ENCODE peak calls at places on chromosomes 2 and 18, in nine cellular contexts. S is colonic mucosa, Q is testis, X is stomach, J is esophagus squamous epithelium, E is adrenal gland, N is body of pancreas, I is BE2C, R is IMR-90. Z is an unnamed sample. For H3K4me1, the result is how much of the 10 kb centered on the place peaks cover.

GRCh38 chr2:75560022-75560767 is 544 bp downstream of the EVA1A start:
- DNase-seq in S (no peak), Q (peak), X (no peak), J (no peak), E (no peak), N (peak), I (no peak), R (peak), Z (no peak)

GRCh38 chr2:20400787-20401494 is 45.9 kb upstream of the RHOB start:
- DNase-seq in S (no peak), Q (no peak), X (no peak), J (no peak), E (no peak), N (no peak), I (no peak), R (peak), Z (no peak)

GRCh38 chr2:178241852-178242551 is 47.7 kb downstream of the OSBPL6 start:
- DNase-seq in S (peak), Q (peak), X (peak), J (no peak), E (peak), N (peak), I (peak), R (peak), Z (no peak)

GRCh38 chr2:78264130-78264529 is 742.0 kb upstream of the LRRTM4 start:
- DNase-seq in S (no peak), Q (no peak), X (no peak), J (no peak), E (no peak), N (no peak), I (no peak), R (no peak), Z (no peak)

GRCh38 chr2:64862623-64863022 is 126.6 kb upstream of the SLC1A4 start:
- DNase-seq in S (no peak), Q (no peak), X (no peak), J (no peak), E (no peak), N (no peak), I (no peak), R (no peak), Z (no peak)

GRCh38 chr2:24874025-24874424 is 46.0 kb downstream of the ADCY3 start:
- DNase-seq in S (no peak), Q (no peak), X (no peak), J (no peak), E (no peak), N (no peak), I (no peak), R (no peak), Z (no peak)

GRCh38 chr2:165273176-165273575 is 34.0 kb downstream of the SCN2A start:
- DNase-seq in S (no peak), Q (no peak), X (no peak), J (no peak), E (no peak), N (no peak), I (no peak), R (no peak), Z (no peak)

GRCh38 chr2:129428086-129428660 is 551.3 kb upstream of the RAB6C start:
- DNase-seq in S (no peak), Q (no peak), X (no peak), J (no peak), E (no peak), N (no peak), I (no peak), R (no peak), Z (no peak)

GRCh38 chr2:181447040-181447439 is 10.1 kb upstream of the ITGA4 start:
- DNase-seq in S (no peak), Q (no peak), X (no peak), J (no peak), E (no peak), N (no peak), I (no peak), R (no peak), Z (no peak)

GRCh38 chr2:99504844-99505584 is 15.2 kb upstream of the REV1 start:
- DNase-seq in S (no peak), Q (no peak), X (no peak), J (no peak), E (no peak), N (no peak), I (no peak), R (no peak), Z (no peak)

GRCh38 chr18:3397786-3398185 is 52.2 kb upstream of the TGIF1 start:
- DNase-seq in S (no peak), Q (no peak), X (no peak), J (no peak), E (no peak), N (no peak), I (no peak), R (no peak), Z (no peak)

GRCh38 chr2:203396667-203397066 is 68.5 kb downstream of the ABI2 start:
- DNase-seq in S (no peak), Q (no peak), X (no peak), J (no peak), E (no peak), N (no peak), I (peak), R (no peak), Z (no peak)

GRCh38 chr2:159010340-159010739 is 41.9 kb downstream of the TANC1 start:
- DNase-seq in S (no peak), Q (no peak), X (no peak), J (no peak), E (no peak), N (no peak), I (peak), R (peak), Z (no peak)

GRCh38 chr2:99900589-99900988 is 241.8 kb downstream of the AFF3 start:
- DNase-seq in S (no peak), Q (no peak), X (no peak), J (no peak), E (no peak), N (peak), I (no peak), R (no peak), Z (no peak)

GRCh38 chr2:190382851-190383250 is 25.3 kb upstream of the MFSD6 start:
- DNase-seq in S (peak), Q (peak), X (no peak), J (no peak), E (peak), N (peak), I (no peak), R (peak), Z (peak)

GRCh38 chr2:126687086-126687485 is 31.1 kb downstream of the GYPC start:
- DNase-seq in S (no peak), Q (no peak), X (no peak), J (no peak), E (no peak), N (no peak), I (no peak), R (peak), Z (no peak)

GRCh38 chr2:55268288-55268906 is 634 bp downstream of the MTIF2 start:
- DNase-seq in S (no peak), Q (no peak), X (no peak), J (no peak), E (no peak), N (no peak), I (no peak), R (no peak), Z (no peak)

GRCh38 chr2:19434413-19434812 is 76.0 kb upstream of the OSR1 start:
- DNase-seq in S (no peak), Q (no peak), X (no peak), J (no peak), E (no peak), N (no peak), I (no peak), R (no peak), Z (no peak)

GRCh38 chr18:9823805-9824473 is 61.8 kb upstream of the TXNDC2 start:
- DNase-seq in S (peak), Q (no peak), X (no peak), J (no peak), E (peak), N (no peak), I (no peak), R (peak), Z (no peak)

GRCh38 chr2:85605406-85606115 is 3.1 kb upstream of the TMEM150A start:
- DNase-seq in S (no peak), Q (no peak), X (no peak), J (no peak), E (no peak), N (no peak), I (no peak), R (peak), Z (no peak)

GRCh38 chr2:26039603-26040367 is 5.9 kb downstream of the RAB10 start:
- DNase-seq in S (no peak), Q (no peak), X (no peak), J (no peak), E (no peak), N (no peak), I (no peak), R (no peak), Z (no peak)

GRCh38 chr2:240232961-240233890 is 92.8 kb upstream of the OTOS start:
- DNase-seq in S (peak), Q (peak), X (peak), J (peak), E (peak), N (peak), I (peak), R (peak), Z (peak)

GRCh38 chr2:229180658-229181057 is 90.4 kb downstream of the PID1 start:
- DNase-seq in S (no peak), Q (no peak), X (no peak), J (no peak), E (no peak), N (no peak), I (no peak), R (no peak), Z (no peak)

GRCh38 chr2:127651381-127651809 is 5.4 kb downstream of the GPR17 start:
- DNase-seq in S (no peak), Q (no peak), X (no peak), J (no peak), E (no peak), N (no peak), I (no peak), R (no peak), Z (no peak)

GRCh38 chr2:85921659-85922058 is 32.9 kb upstream of the ST3GAL5 start:
- DNase-seq in S (no peak), Q (no peak), X (no peak), J (no peak), E (no peak), N (no peak), I (no peak), R (no peak), Z (no peak)

DNA sequence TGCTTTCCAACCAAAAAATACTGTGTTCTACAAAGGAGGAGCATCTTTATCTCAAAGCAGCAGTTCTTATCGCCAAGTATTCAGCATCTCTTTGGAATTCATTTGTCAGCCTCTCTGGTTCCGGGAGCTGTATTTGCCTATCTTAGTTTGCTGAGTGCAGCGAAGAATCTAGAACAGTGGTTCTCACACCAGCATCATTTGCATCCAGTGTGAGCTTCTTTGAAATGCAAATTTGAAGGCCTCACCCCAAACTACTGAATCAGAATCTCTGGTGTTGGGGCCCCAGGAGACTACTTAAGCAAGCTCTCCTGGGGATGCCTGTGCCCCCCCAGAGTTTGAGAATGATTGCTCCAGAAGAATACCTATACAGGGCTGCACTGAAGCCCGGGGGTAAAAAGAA is 1.5 kb upstream of the PTPN2 start:
- DNase-seq in S (no peak), Q (no peak), X (no peak), J (no peak), E (no peak), N (no peak), I (no peak), R (no peak), Z (no peak)
- H3K4me3 ChIP-seq in S (no peak), Q (no peak), X (no peak), J (no peak), E (no peak), N (no peak), I (no peak), R (no peak), Z (no peak)

GRCh38 chr2:194452504-194452903 is 1204.5 kb upstream of the SLC39A10 start:
- DNase-seq in S (no peak), Q (no peak), X (no peak), J (no peak), E (no peak), N (no peak), I (no peak), R (no peak), Z (no peak)
- TF ChIP-seq CTCF in S (no peak), Q (no peak), X (no peak), J (no peak), E (no peak), N (no peak), I (no peak), R (no peak), Z (no peak)

GRCh38 chr18:47872426-47872825 is 58.0 kb downstream of the SMAD2 start:
- DNase-seq in S (no peak), Q (no peak), X (no peak), J (no peak), E (no peak), N (no peak), I (no peak), R (no peak), Z (no peak)

GRCh38 chr18:47873625-47874024 is 56.8 kb downstream of the SMAD2 start:
- DNase-seq in S (no peak), Q (no peak), X (no peak), J (no peak), E (no peak), N (no peak), I (no peak), R (no peak), Z (no peak)

GRCh38 chr18:47870605-47871004 is 59.9 kb downstream of the SMAD2 start:
- DNase-seq in S (no peak), Q (no peak), X (no peak), J (no peak), E (no peak), N (no peak), I (no peak), R (no peak), Z (no peak)

GRCh38 chr18:47868744-47869143 is 61.7 kb downstream of the SMAD2 start:
- DNase-seq in S (no peak), Q (no peak), X (no peak), J (no peak), E (no peak), N (no peak), I (no peak), R (no peak), Z (no peak)

GRCh38 chr18:47871288-47871687 is 59.2 kb downstream of the SMAD2 start:
- DNase-seq in S (no peak), Q (no peak), X (no peak), J (no peak), E (no peak), N (no peak), I (no peak), R (no peak), Z (no peak)
- H3K4me1 ChIP-seq in S (under half), Q (under half), X (under half), J (under half), E (under half), N (under half), I (under half), R (under half), Z (under half)

GRCh38 chr2:120251863-120252206 is 817 bp upstream of the RALB start:
- DNase-seq in S (peak), Q (no peak), X (no peak), J (no peak), E (no peak), N (no peak), I (no peak), R (no peak), Z (no peak)

GRCh38 chr2:120253021-120253882 is 600 bp downstream of the RALB start:
- DNase-seq in S (peak), Q (peak), X (peak), J (peak), E (peak), N (peak), I (peak), R (peak), Z (peak)

GRCh38 chr2:120251077-120251476 is 1.6 kb upstream of the RALB start:
- DNase-seq in S (no peak), Q (no peak), X (no peak), J (no peak), E (no peak), N (no peak), I (no peak), R (no peak), Z (no peak)

GRCh38 chr2:120252207-120253020 is at the start of gene RALB:
- DNase-seq in S (peak), Q (peak), X (peak), J (peak), E (peak), N (peak), I (peak), R (peak), Z (peak)

GRCh38 chr2:120254178-120254577 is 1.5 kb downstream of the RALB start:
- DNase-seq in S (no peak), Q (no peak), X (no peak), J (no peak), E (no peak), N (no peak), I (no peak), R (peak), Z (no peak)
- H3K4me3 ChIP-seq in S (peak), Q (peak), X (peak), J (peak), E (no peak), N (no peak), I (no peak), R (peak), Z (no peak)

GRCh38 chr2:47520825-47521665 is 118.1 kb downstream of the MSH2 start:
- DNase-seq in S (peak), Q (peak), X (peak), J (peak), E (peak), N (peak), I (peak), R (peak), Z (peak)
- TF ChIP-seq CTCF in S (no peak), Q (peak), X (no peak), J (no peak), E (no peak), N (peak), I (peak), R (peak), Z (peak)

DNA sequence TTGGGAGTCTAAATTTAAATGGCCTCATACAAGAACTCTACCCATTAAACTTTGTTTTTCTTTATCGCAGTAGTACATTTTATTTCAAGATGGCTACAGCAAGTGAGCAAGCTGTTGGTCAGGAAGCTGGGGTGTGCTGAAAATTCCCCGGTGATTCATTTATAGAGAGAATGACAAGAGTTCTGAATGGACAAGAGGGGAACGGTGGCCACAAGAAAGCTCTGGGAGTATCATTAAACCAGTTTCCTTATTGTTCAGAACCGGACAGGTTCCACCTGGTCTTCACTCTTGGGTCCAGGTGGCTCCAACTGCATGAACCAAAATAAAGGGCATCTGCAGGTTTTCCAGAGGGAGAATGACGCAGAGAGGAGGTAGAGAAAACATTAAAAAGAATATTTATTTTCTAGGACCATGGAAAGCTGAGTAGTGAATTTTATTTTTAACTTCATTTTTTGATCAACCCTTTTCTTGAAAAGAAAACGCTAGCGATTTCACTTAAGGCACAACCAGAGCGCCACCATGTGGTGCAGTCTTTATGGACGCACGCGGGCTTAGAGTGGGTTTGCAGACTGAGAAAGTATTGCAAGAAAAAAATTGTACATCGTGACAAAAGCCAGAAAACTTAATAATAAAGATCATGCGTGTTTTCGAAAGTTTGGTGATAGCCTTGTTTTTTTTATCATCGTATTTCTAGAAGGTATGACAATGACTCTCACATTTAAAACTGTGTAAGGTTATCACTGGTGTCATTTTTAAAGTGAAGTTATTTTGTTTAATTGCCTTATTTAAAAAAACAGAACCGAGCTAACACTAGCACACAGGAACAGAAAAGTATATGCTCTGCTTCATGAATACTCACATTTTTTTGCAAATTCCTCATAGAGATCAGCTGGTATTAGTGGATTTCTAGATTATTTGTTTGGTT is 97.9 kb upstream of the NOL4 start:
- DNase-seq in S (peak), Q (peak), X (peak), J (no peak), E (peak), N (peak), I (peak), R (peak), Z (no peak)
- H3K4me1 ChIP-seq in S (under half), Q (under half), X (under half), J (under half), E (under half), N (under half), I (under half), R (under half), Z (under half)

DNA sequence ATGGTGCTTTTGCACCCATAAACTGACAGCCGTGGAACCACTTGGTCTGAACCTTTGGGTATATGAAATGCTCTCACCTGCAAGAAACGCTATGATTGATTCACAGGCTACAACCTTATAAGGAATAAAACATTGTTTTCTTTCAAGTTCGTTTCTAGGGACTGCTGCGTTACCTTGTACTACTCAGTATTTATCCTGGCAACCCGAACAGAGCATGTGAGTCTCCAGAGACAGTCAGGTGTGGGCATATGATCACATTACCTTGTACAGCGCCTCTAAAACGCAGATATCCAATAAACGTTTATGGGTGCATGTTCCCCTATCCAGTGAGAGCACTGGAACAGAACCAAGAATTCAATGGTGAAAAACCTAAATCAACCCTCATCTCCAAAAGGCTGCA is 1.7 kb downstream of the CCBE1 start:
- DNase-seq in S (no peak), Q (no peak), X (no peak), J (no peak), E (no peak), N (no peak), I (no peak), R (no peak), Z (no peak)
- H3K4me3 ChIP-seq in S (no peak), Q (no peak), X (no peak), J (no peak), E (no peak), N (no peak), I (no peak), R (peak), Z (no peak)

GRCh38 chr2:264493-265468 is at the start of gene ACP1:
- DNase-seq in S (peak), Q (peak), X (peak), J (peak), E (peak), N (peak), I (peak), R (peak), Z (peak)
- TF ChIP-seq CTCF in S (no peak), Q (peak), X (no peak), J (no peak), E (no peak), N (no peak), I (no peak), R (peak), Z (no peak)

GRCh38 chr2:173906626-173907025 is 58.5 kb downstream of the SP3 start:
- DNase-seq in S (no peak), Q (no peak), X (no peak), J (no peak), E (no peak), N (no peak), I (no peak), R (no peak), Z (no peak)

GRCh38 chr2:173914055-173914922 is 50.9 kb downstream of the SP3 start:
- DNase-seq in S (no peak), Q (no peak), X (no peak), J (no peak), E (no peak), N (no peak), I (no peak), R (no peak), Z (no peak)

DNA sequence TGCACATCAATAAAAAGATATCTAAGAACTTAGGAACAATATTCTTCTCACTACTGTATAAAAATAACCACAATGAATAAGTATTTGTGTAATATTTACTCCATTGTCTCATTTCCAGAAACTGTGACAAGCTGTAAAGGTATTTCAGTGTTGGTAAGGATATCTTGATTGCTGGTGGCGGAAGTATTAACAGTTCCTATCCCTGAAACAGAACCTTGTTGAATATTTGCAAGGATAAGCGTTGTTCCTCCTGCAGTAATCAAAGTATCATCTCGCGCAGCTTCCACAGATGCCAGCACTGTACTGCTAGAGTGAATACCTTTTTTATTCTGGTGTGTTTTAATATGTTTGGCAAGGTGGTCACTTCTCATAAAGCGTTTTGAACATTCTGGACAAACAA is 55.3 kb downstream of the SP3 start:
- DNase-seq in S (no peak), Q (no peak), X (no peak), J (no peak), E (no peak), N (no peak), I (no peak), R (peak), Z (no peak)
- H3K4me1 ChIP-seq in S (under half), Q (under half), X (under half), J (under half), E (under half), N (under half), I (under half), R (under half), Z (under half)

GRCh38 chr2:12715878-12716249 is 872 bp upstream of the TRIB2 start:
- DNase-seq in S (peak), Q (peak), X (peak), J (no peak), E (peak), N (peak), I (peak), R (peak), Z (peak)
- H3K4me3 ChIP-seq in S (peak), Q (peak), X (peak), J (peak), E (no peak), N (no peak), I (peak), R (peak), Z (peak)

Z was measured in CD8-positive, alpha-beta T cell.